ENCODE peak calls at places on chromosome 3, in eight cellular contexts. D is IMR-90; Q is occipital lobe; Y is mucosa of gallbladder; V is naive thymus-derived CD4-positive, alpha-beta T cell; S is amygdala; T is astrocyte of the spinal cord; U is right cardiac atrium. F is an unnamed sample.

GRCh38 chr3:156620901-156621300 is 53.5 kb upstream of the TIPARP start:
- DNase-seq in D (no peak), Q (no peak), Y (no peak), V (no peak), S (no peak), T (no peak), U (no peak), F (no peak)

GRCh38 chr3:110070539-110070916 is 733.2 kb upstream of the DPPA4 start:
- DNase-seq in D (no peak), Q (no peak), Y (no peak), V (no peak), S (no peak), T (no peak), U (no peak), F (no peak)

GRCh38 chr3:127233371-127233770 is 40.4 kb downstream of the PRR23E start:
- DNase-seq in D (no peak), Q (no peak), Y (no peak), V (no peak), S (no peak), T (no peak), U (no peak), F (peak)

GRCh38 chr3:119240101-119240581 is 537 bp downstream of the B4GALT4 start:
- DNase-seq in D (no peak), Q (peak), Y (peak), V (no peak), S (no peak), T (peak), U (no peak), F (peak)

GRCh38 chr3:40717471-40717870 is 192.7 kb downstream of the ZNF621 start:
- DNase-seq in D (no peak), Q (no peak), Y (no peak), V (no peak), S (no peak), T (no peak), U (no peak), F (no peak)

GRCh38 chr3:81760215-81760614 is 1.2 kb downstream of the GBE1 start:
- DNase-seq in D (no peak), Q (no peak), Y (no peak), V (no peak), S (no peak), T (no peak), U (no peak), F (no peak)

GRCh38 chr3:152213938-152214337 is 54.8 kb upstream of the MBNL1 start:
- DNase-seq in D (no peak), Q (no peak), Y (no peak), V (no peak), S (no peak), T (no peak), U (no peak), F (no peak)

GRCh38 chr3:158479051-158479450 is 91.9 kb upstream of the MLF1 start:
- DNase-seq in D (no peak), Q (no peak), Y (no peak), V (no peak), S (no peak), T (no peak), U (no peak), F (no peak)